ENCODE peak calls at places on chromosomes 4 and X, in ten cellular contexts. One of them, this sample, is unnamed.

GRCh38 chrX:133151320-133151719 is 54.4 kb upstream of the USP26 start:
- DNase-seq in erythroblast: no peak
- DNase-seq in H54: no peak
- DNase-seq in A549: no peak
- DNase-seq in body of pancreas: peak
- DNase-seq in heart left ventricle: no peak
- DNase-seq in ovary: no peak
- DNase-seq in breast epithelium: no peak
- DNase-seq in testis: no peak
- DNase-seq in endothelial cell of umbilical vein: no peak
- DNase-seq in this sample: no peak

GRCh38 chrX:13759152-13759718 is 24.7 kb downstream of the OFD1 start:
- DNase-seq in erythroblast: no peak
- DNase-seq in H54: no peak
- DNase-seq in A549: no peak
- DNase-seq in body of pancreas: no peak
- DNase-seq in heart left ventricle: no peak
- DNase-seq in ovary: no peak
- DNase-seq in breast epithelium: no peak
- DNase-seq in testis: no peak
- DNase-seq in endothelial cell of umbilical vein: no peak
- DNase-seq in this sample: peak

GRCh38 chr4:6250235-6250983 is 19.2 kb upstream of the WFS1 start:
- DNase-seq in erythroblast: peak
- DNase-seq in H54: peak
- DNase-seq in A549: peak
- DNase-seq in body of pancreas: no peak
- DNase-seq in heart left ventricle: no peak
- DNase-seq in ovary: no peak
- DNase-seq in breast epithelium: no peak
- DNase-seq in testis: no peak
- DNase-seq in endothelial cell of umbilical vein: peak
- DNase-seq in this sample: peak

GRCh38 chr4:77167866-77168265 is 10.9 kb downstream of the CCNG2 start:
- DNase-seq in erythroblast: no peak
- DNase-seq in H54: no peak
- DNase-seq in A549: no peak
- DNase-seq in body of pancreas: no peak
- DNase-seq in heart left ventricle: no peak
- DNase-seq in ovary: no peak
- DNase-seq in breast epithelium: no peak
- DNase-seq in testis: no peak
- DNase-seq in endothelial cell of umbilical vein: no peak
- DNase-seq in this sample: no peak

GRCh38 chrX:77572322-77572721 is 125.1 kb downstream of the FGF16 start:
- DNase-seq in erythroblast: no peak
- DNase-seq in H54: no peak
- DNase-seq in A549: no peak
- DNase-seq in body of pancreas: no peak
- DNase-seq in heart left ventricle: no peak
- DNase-seq in ovary: no peak
- DNase-seq in breast epithelium: no peak
- DNase-seq in testis: no peak
- DNase-seq in endothelial cell of umbilical vein: no peak
- DNase-seq in this sample: no peak

GRCh38 chr4:99159699-99160098 is 15.6 kb upstream of the ADH4 start:
- DNase-seq in erythroblast: no peak
- DNase-seq in H54: no peak
- DNase-seq in A549: no peak
- DNase-seq in body of pancreas: no peak
- DNase-seq in heart left ventricle: no peak
- DNase-seq in ovary: no peak
- DNase-seq in breast epithelium: no peak
- DNase-seq in testis: no peak
- DNase-seq in endothelial cell of umbilical vein: no peak
- DNase-seq in this sample: no peak

GRCh38 chrX:134753185-134754008 is 95.1 kb upstream of the PLAC1 start:
- DNase-seq in erythroblast: no peak
- DNase-seq in H54: peak
- DNase-seq in A549: peak
- DNase-seq in body of pancreas: no peak
- DNase-seq in heart left ventricle: no peak
- DNase-seq in ovary: no peak
- DNase-seq in breast epithelium: no peak
- DNase-seq in testis: no peak
- DNase-seq in endothelial cell of umbilical vein: peak
- DNase-seq in this sample: peak

GRCh38 chr4:99504804-99505502 is 5.9 kb upstream of the C4orf17 start:
- DNase-seq in erythroblast: no peak
- DNase-seq in H54: no peak
- DNase-seq in A549: no peak
- DNase-seq in body of pancreas: no peak
- DNase-seq in heart left ventricle: no peak
- DNase-seq in ovary: no peak
- DNase-seq in breast epithelium: no peak
- DNase-seq in testis: no peak
- DNase-seq in endothelial cell of umbilical vein: no peak
- DNase-seq in this sample: peak

GRCh38 chr4:78622253-78622979 is 70.8 kb downstream of the ANXA3 start:
- DNase-seq in erythroblast: peak
- DNase-seq in H54: peak
- DNase-seq in A549: no peak
- DNase-seq in body of pancreas: no peak
- DNase-seq in heart left ventricle: no peak
- DNase-seq in ovary: no peak
- DNase-seq in breast epithelium: no peak
- DNase-seq in testis: no peak
- DNase-seq in endothelial cell of umbilical vein: peak
- DNase-seq in this sample: no peak

GRCh38 chrX:31819455-31819854 is 747.6 kb upstream of the FTHL17 start:
- DNase-seq in erythroblast: no peak
- DNase-seq in H54: no peak
- DNase-seq in A549: no peak
- DNase-seq in body of pancreas: no peak
- DNase-seq in heart left ventricle: no peak
- DNase-seq in ovary: no peak
- DNase-seq in breast epithelium: no peak
- DNase-seq in testis: peak
- DNase-seq in endothelial cell of umbilical vein: no peak
- DNase-seq in this sample: no peak

GRCh38 chrX:48573690-48574269 is 504 bp upstream of the RBM3 start:
- DNase-seq in erythroblast: no peak
- DNase-seq in H54: no peak
- DNase-seq in A549: peak
- DNase-seq in body of pancreas: peak
- DNase-seq in heart left ventricle: peak
- DNase-seq in ovary: peak
- DNase-seq in breast epithelium: peak
- DNase-seq in testis: peak
- DNase-seq in endothelial cell of umbilical vein: peak
- DNase-seq in this sample: no peak

GRCh38 chr4:38867478-38868054 is at the start of gene FAM114A1:
- DNase-seq in erythroblast: peak
- DNase-seq in H54: peak
- DNase-seq in A549: peak
- DNase-seq in body of pancreas: peak
- DNase-seq in heart left ventricle: peak
- DNase-seq in ovary: peak
- DNase-seq in breast epithelium: peak
- DNase-seq in testis: peak
- DNase-seq in endothelial cell of umbilical vein: peak
- DNase-seq in this sample: peak
- TF ChIP-seq POLR2A in erythroblast: no peak
- TF ChIP-seq POLR2A in H54: peak
- TF ChIP-seq POLR2A in A549: peak
- TF ChIP-seq POLR2A in body of pancreas: peak
- TF ChIP-seq POLR2A in heart left ventricle: no peak
- TF ChIP-seq POLR2A in ovary: peak
- TF ChIP-seq POLR2A in breast epithelium: no peak
- TF ChIP-seq POLR2A in testis: no peak
- TF ChIP-seq POLR2A in endothelial cell of umbilical vein: peak
- TF ChIP-seq POLR2A in this sample: peak

GRCh38 chrX:153927686-153927935 is 1.5 kb upstream of the ARHGAP4 start:
- DNase-seq in erythroblast: peak
- DNase-seq in H54: no peak
- DNase-seq in A549: peak
- DNase-seq in body of pancreas: no peak
- DNase-seq in heart left ventricle: no peak
- DNase-seq in ovary: no peak
- DNase-seq in breast epithelium: no peak
- DNase-seq in testis: no peak
- DNase-seq in endothelial cell of umbilical vein: no peak
- DNase-seq in this sample: no peak

GRCh38 chrX:153925387-153925738 is 701 bp downstream of the ARHGAP4 start:
- DNase-seq in erythroblast: no peak
- DNase-seq in H54: no peak
- DNase-seq in A549: no peak
- DNase-seq in body of pancreas: no peak
- DNase-seq in heart left ventricle: no peak
- DNase-seq in ovary: no peak
- DNase-seq in breast epithelium: no peak
- DNase-seq in testis: no peak
- DNase-seq in endothelial cell of umbilical vein: no peak
- DNase-seq in this sample: no peak

GRCh38 chrX:153926863-153927685 is 1.0 kb upstream of the ARHGAP4 start:
- DNase-seq in erythroblast: peak
- DNase-seq in H54: no peak
- DNase-seq in A549: no peak
- DNase-seq in body of pancreas: peak
- DNase-seq in heart left ventricle: peak
- DNase-seq in ovary: peak
- DNase-seq in breast epithelium: peak
- DNase-seq in testis: peak
- DNase-seq in endothelial cell of umbilical vein: peak
- DNase-seq in this sample: peak

GRCh38 chrX:153925739-153926593 is at the start of gene ARHGAP4:
- DNase-seq in erythroblast: peak
- DNase-seq in H54: no peak
- DNase-seq in A549: no peak
- DNase-seq in body of pancreas: no peak
- DNase-seq in heart left ventricle: no peak
- DNase-seq in ovary: no peak
- DNase-seq in breast epithelium: no peak
- DNase-seq in testis: no peak
- DNase-seq in endothelial cell of umbilical vein: no peak
- DNase-seq in this sample: no peak

GRCh38 chrX:153926594-153926862 is 464 bp upstream of the ARHGAP4 start:
- DNase-seq in erythroblast: no peak
- DNase-seq in H54: no peak
- DNase-seq in A549: no peak
- DNase-seq in body of pancreas: no peak
- DNase-seq in heart left ventricle: no peak
- DNase-seq in ovary: no peak
- DNase-seq in breast epithelium: no peak
- DNase-seq in testis: no peak
- DNase-seq in endothelial cell of umbilical vein: no peak
- DNase-seq in this sample: no peak
- TF ChIP-seq POLR2A in erythroblast: no peak
- TF ChIP-seq POLR2A in H54: no peak
- TF ChIP-seq POLR2A in A549: no peak
- TF ChIP-seq POLR2A in body of pancreas: no peak
- TF ChIP-seq POLR2A in heart left ventricle: no peak
- TF ChIP-seq POLR2A in ovary: no peak
- TF ChIP-seq POLR2A in breast epithelium: no peak
- TF ChIP-seq POLR2A in testis: no peak
- TF ChIP-seq POLR2A in endothelial cell of umbilical vein: no peak
- TF ChIP-seq POLR2A in this sample: no peak

DNA sequence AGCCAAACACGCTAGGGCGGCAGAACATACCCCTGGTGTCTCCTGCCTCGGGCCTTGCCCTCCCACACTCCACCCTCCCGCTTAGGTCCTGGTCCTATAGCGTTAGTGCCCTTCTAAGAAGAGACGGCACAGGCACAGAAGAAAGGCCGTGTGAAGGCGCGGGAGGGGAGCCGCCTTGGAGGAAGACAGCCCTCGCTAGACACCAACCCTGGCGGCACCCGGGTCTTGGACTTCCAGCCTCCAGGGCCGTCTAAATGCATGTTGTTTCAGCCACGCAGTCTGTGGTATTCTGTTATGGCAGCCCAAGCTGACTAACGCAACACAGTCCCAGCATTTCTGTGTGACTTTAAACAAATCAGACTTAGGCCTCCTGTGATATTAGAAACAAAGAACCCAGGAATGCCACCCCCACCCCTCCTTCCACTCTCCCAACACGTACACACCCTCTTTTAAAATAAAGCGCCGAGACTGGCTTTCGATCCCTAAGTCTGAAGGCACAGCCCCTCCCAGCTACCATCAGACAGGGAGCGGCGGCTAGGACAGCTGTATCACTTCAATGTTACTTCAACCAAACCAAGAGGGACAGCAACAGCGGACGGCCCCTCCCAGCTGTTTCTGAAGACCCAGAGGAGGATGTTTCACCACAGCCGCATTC is 128.0 kb downstream of the AFAP1 start:
- DNase-seq in erythroblast: no peak
- DNase-seq in H54: no peak
- DNase-seq in A549: no peak
- DNase-seq in body of pancreas: no peak
- DNase-seq in heart left ventricle: peak
- DNase-seq in ovary: peak
- DNase-seq in breast epithelium: no peak
- DNase-seq in testis: no peak
- DNase-seq in endothelial cell of umbilical vein: no peak
- DNase-seq in this sample: no peak
- TF ChIP-seq POLR2A in erythroblast: no peak
- TF ChIP-seq POLR2A in H54: no peak
- TF ChIP-seq POLR2A in A549: no peak
- TF ChIP-seq POLR2A in body of pancreas: no peak
- TF ChIP-seq POLR2A in heart left ventricle: no peak
- TF ChIP-seq POLR2A in ovary: no peak
- TF ChIP-seq POLR2A in breast epithelium: no peak
- TF ChIP-seq POLR2A in testis: no peak
- TF ChIP-seq POLR2A in endothelial cell of umbilical vein: no peak
- TF ChIP-seq POLR2A in this sample: no peak

DNA sequence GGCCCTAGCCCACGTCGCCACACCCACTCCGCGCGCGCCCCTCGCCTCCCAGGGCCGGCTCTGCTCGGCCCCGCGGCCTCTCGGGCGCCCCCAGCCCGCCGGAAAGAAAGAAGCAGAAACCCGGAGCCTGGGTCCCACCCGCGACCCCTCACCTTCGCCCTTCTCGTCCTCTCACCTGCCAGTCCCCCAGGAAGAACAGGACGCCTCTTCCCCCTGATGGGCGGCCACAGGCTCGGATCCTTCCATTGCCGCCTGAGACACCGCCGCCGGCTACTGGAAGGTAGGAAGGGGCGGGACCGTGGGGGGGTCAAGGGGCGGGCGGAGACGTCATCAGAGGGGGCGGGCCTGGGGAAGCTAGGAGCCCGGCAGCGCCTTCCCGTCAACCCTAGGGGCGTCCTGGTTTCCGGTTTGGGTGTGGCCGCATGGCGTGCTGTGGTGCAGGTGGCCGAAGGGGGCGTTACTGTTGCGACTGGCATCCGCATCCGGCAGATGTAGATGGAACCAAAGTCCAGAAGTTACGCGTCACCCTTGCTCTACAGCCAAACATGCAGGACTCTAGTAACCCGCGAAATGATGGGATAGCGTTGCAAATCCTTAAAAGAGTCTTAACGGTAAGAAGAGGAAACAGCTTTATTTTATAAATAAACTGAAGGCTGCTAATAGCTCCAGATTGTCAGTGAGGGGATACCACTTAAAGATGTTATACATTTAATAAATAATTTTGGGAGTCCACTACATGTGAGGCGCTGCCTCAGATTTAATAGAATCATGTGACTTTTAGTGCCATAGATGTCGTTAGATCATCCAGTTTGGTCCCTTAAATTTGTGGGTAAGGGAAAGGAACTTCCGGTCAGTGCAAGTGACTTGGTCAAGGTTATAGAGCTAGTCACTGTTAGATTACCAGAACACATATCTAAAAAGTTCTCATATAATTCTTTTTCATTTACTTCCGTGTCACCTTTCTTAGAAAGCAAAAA is at the start of gene UBA6:
- DNase-seq in erythroblast: peak
- DNase-seq in H54: peak
- DNase-seq in A549: peak
- DNase-seq in body of pancreas: peak
- DNase-seq in heart left ventricle: peak
- DNase-seq in ovary: peak
- DNase-seq in breast epithelium: peak
- DNase-seq in testis: peak
- DNase-seq in endothelial cell of umbilical vein: peak
- DNase-seq in this sample: peak
- TF ChIP-seq POLR2A in erythroblast: peak
- TF ChIP-seq POLR2A in H54: peak
- TF ChIP-seq POLR2A in A549: peak
- TF ChIP-seq POLR2A in body of pancreas: peak
- TF ChIP-seq POLR2A in heart left ventricle: peak
- TF ChIP-seq POLR2A in ovary: peak
- TF ChIP-seq POLR2A in breast epithelium: no peak
- TF ChIP-seq POLR2A in testis: no peak
- TF ChIP-seq POLR2A in endothelial cell of umbilical vein: peak
- TF ChIP-seq POLR2A in this sample: peak